ENCODE peak calls at places on chromosome 18, in six cellular contexts. O, L, D, S, T and B are unnamed samples.

GRCh38 chr18:6561029-6561861 is 146.5 kb upstream of the L3MBTL4 start:
- DNase-seq in O (no peak), L (no peak), D (no peak), S (peak), T (no peak), B (no peak)

GRCh38 chr18:6943143-6943542 is 174.5 kb downstream of the LAMA1 start:
- DNase-seq in O (no peak), L (no peak), D (no peak), S (no peak), T (no peak), B (no peak)

GRCh38 chr18:45957100-45957499 is 10.0 kb downstream of the EPG5 start:
- DNase-seq in O (no peak), L (no peak), D (no peak), S (no peak), T (no peak), B (no peak)

GRCh38 chr18:11167778-11168177 is 18.4 kb upstream of the PIEZO2 start:
- DNase-seq in O (peak), L (no peak), D (no peak), S (no peak), T (no peak), B (no peak)

GRCh38 chr18:30094556-30094955 is 948.0 kb downstream of the DSC3 start:
- DNase-seq in O (no peak), L (no peak), D (no peak), S (no peak), T (no peak), B (no peak)

GRCh38 chr18:44149706-44150105 is 531.0 kb upstream of the SETBP1 start:
- DNase-seq in O (peak), L (no peak), D (no peak), S (no peak), T (no peak), B (peak)

GRCh38 chr18:51068111-51068510 is 38.1 kb downstream of the SMAD4 start:
- DNase-seq in O (peak), L (no peak), D (no peak), S (no peak), T (no peak), B (no peak)

GRCh38 chr18:22705328-22705727 is 227.8 kb upstream of the RBBP8 start:
- DNase-seq in O (peak), L (peak), D (no peak), S (no peak), T (no peak), B (no peak)

GRCh38 chr18:44130365-44130942 is 550.2 kb upstream of the SETBP1 start:
- DNase-seq in O (no peak), L (peak), D (peak), S (peak), T (no peak), B (no peak)

GRCh38 chr18:51153659-51154371 is 43.7 kb downstream of the MEX3C start:
- DNase-seq in O (no peak), L (no peak), D (no peak), S (no peak), T (no peak), B (no peak)

GRCh38 chr18:717003-717402 is 4.6 kb upstream of the ENOSF1 start:
- DNase-seq in O (no peak), L (no peak), D (no peak), S (no peak), T (no peak), B (no peak)

GRCh38 chr18:65753520-65753919 is 2.7 kb downstream of the CDH7 start:
- DNase-seq in O (no peak), L (no peak), D (peak), S (peak), T (no peak), B (no peak)

GRCh38 chr18:50642439-50642838 is 82.6 kb downstream of the MAPK4 start:
- DNase-seq in O (no peak), L (no peak), D (no peak), S (no peak), T (no peak), B (no peak)

GRCh38 chr18:26436176-26437031 is 111.9 kb downstream of the KCTD1 start:
- DNase-seq in O (peak), L (peak), D (no peak), S (no peak), T (no peak), B (peak)

GRCh38 chr18:23693849-23694248 is 4.6 kb downstream of the LAMA3 start:
- DNase-seq in O (no peak), L (no peak), D (no peak), S (no peak), T (no peak), B (no peak)

GRCh38 chr18:650428-650858 is 7.0 kb upstream of the TYMS start:
- DNase-seq in O (no peak), L (no peak), D (no peak), S (no peak), T (no peak), B (no peak)

GRCh38 chr18:73283032-73283431 is 415.2 kb upstream of the NETO1 start:
- DNase-seq in O (no peak), L (no peak), D (no peak), S (no peak), T (no peak), B (peak)

GRCh38 chr18:6757966-6758365 is 28.4 kb downstream of the ARHGAP28 start:
- DNase-seq in O (peak), L (no peak), D (no peak), S (no peak), T (no peak), B (no peak)

GRCh38 chr18:28792404-28793103 is 615.6 kb upstream of the CDH2 start:
- DNase-seq in O (no peak), L (no peak), D (no peak), S (no peak), T (no peak), B (no peak)

GRCh38 chr18:580154-580553 is at the start of gene CETN1:
- DNase-seq in O (no peak), L (no peak), D (no peak), S (no peak), T (no peak), B (no peak)

GRCh38 chr18:12293831-12294230 is 14.2 kb upstream of the TUBB6 start:
- DNase-seq in O (no peak), L (no peak), D (no peak), S (no peak), T (no peak), B (no peak)

GRCh38 chr18:6382968-6383367 is 31.7 kb downstream of the L3MBTL4 start:
- DNase-seq in O (no peak), L (no peak), D (no peak), S (no peak), T (no peak), B (no peak)

GRCh38 chr18:5475252-5475651 is 68.5 kb downstream of the EPB41L3 start:
- DNase-seq in O (no peak), L (no peak), D (no peak), S (no peak), T (no peak), B (no peak)

GRCh38 chr18:70256994-70257393 is 31.9 kb upstream of the SOCS6 start:
- DNase-seq in O (no peak), L (no peak), D (no peak), S (no peak), T (no peak), B (peak)

GRCh38 chr18:8614875-8615274 is 5.6 kb downstream of the RAB12 start:
- DNase-seq in O (no peak), L (no peak), D (no peak), S (no peak), T (no peak), B (no peak)

GRCh38 chr18:21363411-21363810 is 121.4 kb downstream of the GREB1L start:
- DNase-seq in O (no peak), L (no peak), D (no peak), S (no peak), T (no peak), B (no peak)

GRCh38 chr18:24121625-24122024 is 17.2 kb upstream of the CABYR start:
- DNase-seq in O (no peak), L (no peak), D (no peak), S (no peak), T (no peak), B (no peak)

GRCh38 chr18:24089059-24089458 is 49.8 kb upstream of the CABYR start:
- DNase-seq in O (no peak), L (no peak), D (no peak), S (no peak), T (no peak), B (no peak)

DNA sequence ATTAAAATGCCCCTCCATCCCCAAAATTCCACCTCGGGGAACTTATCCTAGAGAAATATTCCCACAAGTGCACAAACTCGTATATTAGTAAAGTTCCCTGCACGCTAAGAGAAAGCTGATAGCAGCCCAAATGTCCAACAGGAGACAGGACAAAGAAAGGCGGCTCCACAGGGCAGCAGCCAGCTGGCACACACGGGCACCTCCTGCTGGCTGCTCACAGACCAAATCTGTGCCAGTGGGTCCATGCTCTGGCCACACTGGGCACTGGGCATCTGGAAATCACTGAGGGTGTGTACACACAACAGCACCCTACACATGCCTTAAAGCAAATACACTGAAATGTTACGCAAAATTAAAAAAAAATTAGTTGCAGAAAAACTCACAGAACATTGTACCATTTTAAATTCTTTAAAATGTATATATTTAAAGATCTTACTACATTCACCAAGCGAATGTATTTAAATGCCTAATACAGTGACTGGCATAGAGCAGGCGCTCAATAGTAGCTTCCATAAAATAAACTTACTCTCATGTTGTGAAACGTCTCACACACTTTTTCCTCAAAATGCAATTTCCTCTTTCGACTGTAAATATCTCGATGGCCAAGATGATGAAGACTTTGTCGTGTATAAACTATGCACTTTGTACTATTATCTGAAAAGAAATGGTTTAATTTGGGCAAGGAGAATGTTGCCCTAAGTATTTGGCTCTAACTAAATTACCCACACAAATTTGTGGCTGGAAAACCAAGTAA is 19.4 kb downstream of the ZNF516 start:
- DNase-seq in O (no peak), L (no peak), D (no peak), S (no peak), T (no peak), B (no peak)
- TF ChIP-seq CTCF in O (no peak), L (peak), D (no peak), S (peak), T (no peak), B (no peak)

GRCh38 chr18:74457043-74457742 is at the start of gene DIPK1C:
- DNase-seq in O (no peak), L (no peak), D (peak), S (no peak), T (no peak), B (no peak)

GRCh38 chr18:74457743-74458465 is 796 bp upstream of the DIPK1C start:
- DNase-seq in O (no peak), L (no peak), D (no peak), S (no peak), T (no peak), B (no peak)

GRCh38 chr18:74460825-74461224 is 3.7 kb upstream of the DIPK1C start:
- DNase-seq in O (no peak), L (no peak), D (no peak), S (no peak), T (no peak), B (no peak)

GRCh38 chr18:74456409-74457042 is 582 bp downstream of the DIPK1C start:
- DNase-seq in O (no peak), L (no peak), D (peak), S (no peak), T (no peak), B (no peak)

DNA sequence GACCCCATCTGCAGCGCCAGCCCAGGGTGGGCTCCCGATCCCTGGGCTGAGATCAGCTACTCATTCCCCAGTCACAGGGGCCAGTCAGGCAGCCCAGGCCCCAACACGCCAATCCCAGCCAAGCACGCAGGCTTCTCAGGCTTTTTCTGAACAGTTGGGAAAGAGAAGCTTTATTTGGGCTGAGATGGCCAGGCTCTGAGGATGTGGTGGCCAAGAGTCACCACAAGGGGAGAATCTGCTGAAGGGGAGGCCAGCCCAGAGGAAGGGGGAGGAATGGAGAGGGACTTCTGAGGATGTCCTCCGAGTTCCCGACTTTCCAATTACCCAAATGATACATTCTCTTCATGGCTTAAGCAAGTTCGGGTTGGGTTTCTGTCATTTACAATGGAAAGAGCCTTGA is 2.8 kb upstream of the DIPK1C start:
- DNase-seq in O (no peak), L (peak), D (peak), S (peak), T (no peak), B (no peak)
- TF ChIP-seq CTCF in O (no peak), L (no peak), D (peak), S (peak), T (no peak), B (no peak)

DNA sequence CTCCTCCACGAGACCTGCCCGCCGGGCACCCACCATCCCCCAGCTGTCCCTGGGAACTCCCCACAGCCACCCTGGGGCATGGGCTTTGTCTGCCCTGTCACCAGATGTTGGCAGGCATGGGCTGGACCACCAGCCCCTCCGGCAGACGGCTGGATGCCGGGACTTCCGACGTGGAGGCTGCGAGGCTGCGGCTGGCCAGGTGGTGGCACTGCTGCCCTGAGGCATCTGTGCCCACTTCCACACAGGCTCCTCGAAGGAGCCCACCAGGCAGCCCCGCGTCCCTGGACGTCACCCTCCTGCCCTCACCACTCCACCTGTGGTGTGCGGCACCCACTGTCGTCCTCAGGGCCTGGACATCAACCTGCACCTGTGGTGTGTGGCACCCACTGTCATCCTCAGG is 319.9 kb upstream of the SALL3 start:
- DNase-seq in O (no peak), L (no peak), D (no peak), S (peak), T (no peak), B (no peak)
- TF ChIP-seq CTCF in O (no peak), L (no peak), D (no peak), S (peak), T (no peak), B (peak)

DNA sequence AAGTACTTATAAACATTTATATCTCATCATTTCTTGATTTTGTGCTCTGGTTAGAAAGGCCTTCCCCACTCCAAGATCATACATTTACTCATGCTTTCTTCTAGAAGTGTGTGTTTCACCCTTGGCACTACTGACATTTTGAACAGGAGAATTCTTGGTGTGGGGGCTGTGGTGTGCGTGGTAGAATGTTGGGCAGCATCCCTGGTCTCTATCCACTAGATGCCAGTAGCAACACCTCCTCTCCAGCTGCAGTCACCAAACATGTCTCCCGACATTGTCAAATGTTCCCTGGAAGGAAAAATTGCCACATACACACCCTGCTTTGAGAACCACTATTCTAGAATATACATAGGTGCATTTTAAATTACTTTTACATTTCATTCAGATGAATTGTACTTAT is 8.7 kb upstream of the TGIF1 start:
- DNase-seq in O (no peak), L (no peak), D (peak), S (peak), T (no peak), B (no peak)
- TF ChIP-seq CTCF in O (peak), L (peak), D (no peak), S (peak), T (no peak), B (no peak)

GRCh38 chr18:63974991-63975390 is 5.1 kb downstream of the SERPINB8 start:
- DNase-seq in O (no peak), L (no peak), D (no peak), S (peak), T (no peak), B (no peak)
- TF ChIP-seq CTCF in O (peak), L (peak), D (no peak), S (no peak), T (no peak), B (no peak)

DNA sequence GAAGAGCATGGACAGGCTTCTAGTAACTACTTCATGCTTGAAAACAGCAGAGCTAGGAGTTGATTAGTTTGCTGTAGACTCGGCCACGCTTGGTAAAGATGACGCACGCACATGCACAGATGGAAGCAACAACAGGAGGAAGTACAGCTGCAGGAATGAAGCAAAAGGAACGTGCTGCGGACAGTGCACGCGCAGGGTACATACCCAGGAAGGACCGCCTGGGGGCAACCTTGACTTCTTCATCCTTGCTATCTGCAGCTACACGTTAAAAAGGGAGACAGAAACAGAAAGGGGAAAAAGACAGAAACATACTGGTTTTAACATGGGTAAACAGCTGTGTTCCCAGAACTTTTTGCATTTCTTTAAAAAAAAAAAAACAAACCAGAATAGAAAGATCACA is 17.7 kb downstream of the SLC66A2 start:
- DNase-seq in O (peak), L (no peak), D (no peak), S (peak), T (no peak), B (no peak)
- TF ChIP-seq CTCF in O (peak), L (no peak), D (peak), S (peak), T (no peak), B (no peak)

DNA sequence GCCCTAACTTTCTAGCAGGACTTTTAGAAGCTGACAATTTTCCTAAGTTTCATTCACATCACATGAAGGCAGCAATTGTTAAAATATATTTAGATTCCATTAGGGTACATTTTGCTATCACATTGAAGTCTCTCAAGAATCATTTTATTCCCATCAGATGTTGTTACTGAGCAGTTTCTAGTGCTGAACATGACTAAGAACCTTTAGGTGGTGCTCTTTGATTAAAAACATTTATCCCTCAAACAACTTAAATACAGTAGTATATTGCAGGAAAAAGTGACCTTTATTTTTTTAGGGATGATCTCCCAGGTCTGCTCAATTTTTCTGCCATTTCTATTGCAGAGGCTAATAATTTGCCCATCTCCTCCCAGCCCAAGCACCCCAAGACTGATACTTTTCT is 22.9 kb upstream of the NARS1 start:
- DNase-seq in O (no peak), L (no peak), D (no peak), S (no peak), T (no peak), B (no peak)
- TF ChIP-seq CTCF in O (no peak), L (peak), D (no peak), S (no peak), T (no peak), B (peak)

DNA sequence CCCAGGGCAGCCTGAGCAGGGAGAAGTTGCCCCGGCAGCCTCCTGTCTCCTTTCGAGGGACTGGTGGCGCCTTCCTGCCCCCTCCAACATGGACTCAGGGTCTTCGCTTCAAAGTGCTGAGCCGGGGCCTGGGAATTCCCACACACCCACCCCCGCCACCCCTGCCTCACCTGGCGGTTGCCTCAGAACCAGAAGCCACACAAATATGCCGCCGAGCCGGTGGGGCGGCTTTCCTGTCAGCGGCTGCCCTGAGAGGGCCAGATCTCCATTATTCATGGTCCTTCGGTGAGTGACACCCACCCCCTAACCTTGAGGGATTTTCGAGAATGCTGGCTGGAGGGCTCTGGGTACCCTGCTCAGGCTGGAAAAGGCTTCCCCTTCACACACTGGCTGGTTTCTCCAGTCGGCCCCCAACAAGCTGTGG is 71.7 kb downstream of the SMAD7 start:
- DNase-seq in O (no peak), L (no peak), D (no peak), S (no peak), T (no peak), B (peak)
- TF ChIP-seq CTCF in O (no peak), L (no peak), D (no peak), S (no peak), T (no peak), B (no peak)